ENCODE peak calls at places on chromosomes 13 and 19, in eight cellular contexts. Z, N, A, P, B, F, Y and K are unnamed samples.

GRCh38 chr13:45331123-45331619 is 9.8 kb downstream of the TPT1 start:
- DNase-seq in Z (no peak), N (no peak), A (no peak), P (no peak), B (no peak), F (no peak), Y (no peak), K (no peak)

GRCh38 chr13:28851422-28851821 is 31.3 kb downstream of the MTUS2 start:
- DNase-seq in Z (no peak), N (no peak), A (no peak), P (no peak), B (no peak), F (no peak), Y (no peak), K (no peak)

GRCh38 chr19:45251452-45252354 is 632 bp downstream of the MARK4 start:
- DNase-seq in Z (no peak), N (no peak), A (no peak), P (peak; percentile 55), B (no peak), F (no peak), Y (no peak), K (no peak)

GRCh38 chr19:44891016-44891882 is at the start of gene TOMM40:
- DNase-seq in Z (no peak), N (no peak), A (peak; percentile 99), P (peak; percentile 100), B (peak; percentile 99), F (peak; percentile 100), Y (no peak), K (peak; percentile 100)

GRCh38 chr19:10654610-10655456 is 687 bp downstream of the ILF3 start:
- DNase-seq in Z (peak; percentile 40), N (peak; percentile 52), A (peak; percentile 13), P (peak; percentile 67), B (no peak), F (peak; percentile 56), Y (peak; percentile 69), K (peak; percentile 66)

GRCh38 chr13:99432637-99433542 is 68.4 kb upstream of the TM9SF2 start:
- DNase-seq in Z (peak; percentile 73), N (peak; percentile 40), A (peak; percentile 65), P (peak; percentile 75), B (no peak), F (peak; percentile 82), Y (peak; percentile 91), K (peak; percentile 60)

GRCh38 chr13:28318418-28318995 is 176.4 kb downstream of the FLT1 start:
- DNase-seq in Z (no peak), N (no peak), A (no peak), P (no peak), B (no peak), F (no peak), Y (peak; percentile 18), K (no peak)

GRCh38 chr19:18412610-18413239 is 6.5 kb upstream of the SSBP4 start:
- DNase-seq in Z (no peak), N (no peak), A (no peak), P (peak; percentile 35), B (no peak), F (peak; percentile 34), Y (no peak), K (no peak)

GRCh38 chr13:30021611-30022010 is 171.2 kb upstream of the UBL3 start:
- DNase-seq in Z (no peak), N (no peak), A (no peak), P (no peak), B (no peak), F (no peak), Y (no peak), K (no peak)

GRCh38 chr19:10402441-10403038 is 802 bp downstream of the CDC37 start:
- DNase-seq in Z (no peak), N (peak; percentile 61), A (peak; percentile 55), P (peak; percentile 68), B (no peak), F (peak; percentile 61), Y (peak; percentile 81), K (peak; percentile 59)

GRCh38 chr13:46211116-46211515 is 612 bp upstream of the LRRC63 start:
- DNase-seq in Z (no peak), N (no peak), A (peak; percentile 3), P (no peak), B (no peak), F (no peak), Y (peak; percentile 62), K (peak; percentile 5)

GRCh38 chr13:40366119-40366518 is 300.3 kb downstream of the FOXO1 start:
- DNase-seq in Z (no peak), N (no peak), A (no peak), P (no peak), B (no peak), F (no peak), Y (no peak), K (no peak)

GRCh38 chr13:57636811-57637210 is 5.3 kb downstream of the PCDH17 start:
- DNase-seq in Z (no peak), N (no peak), A (no peak), P (no peak), B (no peak), F (no peak), Y (no peak), K (no peak)

GRCh38 chr13:21637296-21637695 is 33.3 kb upstream of the MICU2 start:
- DNase-seq in Z (no peak), N (peak; percentile 88), A (peak; percentile 77), P (peak; percentile 77), B (no peak), F (peak; percentile 83), Y (peak; percentile 55), K (no peak)

GRCh38 chr19:54229146-54229545 is 6.3 kb upstream of the LILRB3 start:
- DNase-seq in Z (no peak), N (no peak), A (no peak), P (no peak), B (no peak), F (peak; percentile 23), Y (peak; percentile 24), K (no peak)

GRCh38 chr13:27076411-27076810 is 95.2 kb downstream of the USP12 start:
- DNase-seq in Z (no peak), N (no peak), A (peak; percentile 62), P (no peak), B (no peak), F (no peak), Y (no peak), K (no peak)

GRCh38 chr13:27965343-27965739 is 3.8 kb downstream of the CDX2 start:
- DNase-seq in Z (no peak), N (peak; percentile 37), A (no peak), P (no peak), B (no peak), F (no peak), Y (no peak), K (no peak)

GRCh38 chr13:95251641-95252040 is 49.6 kb downstream of the ABCC4 start:
- DNase-seq in Z (no peak), N (no peak), A (peak; percentile 39), P (no peak), B (no peak), F (no peak), Y (no peak), K (no peak)

GRCh38 chr13:109344552-109345157 is 441.7 kb downstream of the IRS2 start:
- DNase-seq in Z (no peak), N (no peak), A (peak; percentile 86), P (no peak), B (no peak), F (no peak), Y (no peak), K (peak; percentile 36)

GRCh38 chr19:11780431-11781020 is 13.7 kb downstream of the ZNF441 start:
- DNase-seq in Z (no peak), N (no peak), A (no peak), P (no peak), B (no peak), F (no peak), Y (no peak), K (no peak)
- H3K9me3 ChIP-seq in Z (peaks cover 74% of the 10 kb centered on the region), N (peaks cover 4% of the 10 kb centered on the region), A (peaks cover 22% of the 10 kb centered on the region), P (peaks cover 89% of the 10 kb centered on the region), B (peaks cover 100% of the 10 kb centered on the region), F (peaks cover 9% of the 10 kb centered on the region), Y (peaks cover 36% of the 10 kb centered on the region), K (peaks cover 4% of the 10 kb centered on the region)

GRCh38 chr13:77966671-77967070 is 48.0 kb upstream of the EDNRB start:
- DNase-seq in Z (no peak), N (no peak), A (no peak), P (no peak), B (no peak), F (no peak), Y (no peak), K (no peak)
- H3K4me3 ChIP-seq in Z (no peak overlapping the region), N (no peak overlapping the region), A (no peak overlapping the region), P (no peak overlapping the region), B (no peak overlapping the region), F (no peak overlapping the region), Y (no peak overlapping the region), K (no peak overlapping the region)

DNA sequence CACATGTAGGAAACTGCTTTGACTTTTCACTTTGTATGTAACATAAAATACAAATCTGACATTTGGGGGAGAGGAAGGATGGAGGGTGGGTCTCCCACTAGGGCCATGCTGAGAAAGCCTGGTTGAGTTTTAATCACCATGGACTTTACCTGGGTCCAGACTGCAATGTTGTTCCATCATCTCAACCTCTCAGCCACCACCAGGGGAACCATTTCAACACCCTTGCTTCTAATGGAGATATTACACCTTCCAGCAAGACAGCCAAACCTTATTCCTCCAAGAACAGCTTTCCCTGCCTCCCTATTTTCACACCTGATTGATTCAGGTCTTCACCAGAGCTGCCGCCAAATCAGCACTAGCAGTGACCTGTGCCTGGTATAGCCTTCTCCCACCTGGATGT is 56.0 kb downstream of the ZAR1L start:
- DNase-seq in Z (no peak), N (no peak), A (no peak), P (no peak), B (no peak), F (no peak), Y (no peak), K (no peak)
- TF ChIP-seq CTCF in Z (no peak), N (no peak), A (peak; percentile 3), P (no peak), B (peak; percentile 22), F (no peak), Y (no peak), K (no peak)

GRCh38 chr13:49759503-49759902 is 33.0 kb downstream of the KPNA3 start:
- DNase-seq in Z (no peak), N (no peak), A (no peak), P (no peak), B (no peak), F (no peak), Y (no peak), K (peak; percentile 3)

GRCh38 chr13:49760555-49760954 is 31.9 kb downstream of the KPNA3 start:
- DNase-seq in Z (no peak), N (no peak), A (no peak), P (no peak), B (no peak), F (no peak), Y (no peak), K (no peak)

GRCh38 chr13:49754146-49754545 is 38.3 kb downstream of the KPNA3 start:
- DNase-seq in Z (no peak), N (no peak), A (no peak), P (no peak), B (no peak), F (no peak), Y (no peak), K (no peak)

GRCh38 chr13:49756263-49756662 is 36.2 kb downstream of the KPNA3 start:
- DNase-seq in Z (no peak), N (no peak), A (no peak), P (no peak), B (no peak), F (no peak), Y (no peak), K (no peak)
- H3K9me3 ChIP-seq in Z (no peaks in the 10 kb centered on the region), N (no peaks in the 10 kb centered on the region), A (no peaks in the 10 kb centered on the region), P (no peaks in the 10 kb centered on the region), B (no peaks in the 10 kb centered on the region), F (no peaks in the 10 kb centered on the region), Y (no peaks in the 10 kb centered on the region), K (no peaks in the 10 kb centered on the region)